ENCODE peak calls at places on chromosomes 5 and 9, in six cellular contexts. I is stimulated activated CD4-positive, alpha-beta T cell treated with anti-CD3 and anti-CD28 coated beads, Interleukin-15, amount 100 ng/mL, for 1 hour; U is NCI-H1092; S is OCI-LY7; J is Caki2; G is kidney tubule cell. F is an unnamed sample.

GRCh38 chr9:132977626-132978450 is 656 bp upstream of the GFI1B start:
- DNase-seq in I (peak; percentile 59), U (no peak), S (peak; percentile 82), J (peak; percentile 28), G (peak; percentile 56), F (no peak)

GRCh38 chr5:6395621-6396020 is 17.3 kb upstream of the MED10 start:
- DNase-seq in I (no peak), U (no peak), S (no peak), J (no peak), G (no peak), F (no peak)

GRCh38 chr5:530001-530400 is 5.8 kb upstream of the SLC9A3 start:
- DNase-seq in I (no peak), U (no peak), S (peak; percentile 32), J (no peak), G (no peak), F (no peak)

GRCh38 chr5:31434898-31435297 is 97.0 kb downstream of the DROSHA start:
- DNase-seq in I (no peak), U (no peak), S (no peak), J (no peak), G (no peak), F (no peak)

GRCh38 chr5:172235827-172236749 is 42.1 kb downstream of the EFCAB9 start:
- DNase-seq in I (no peak), U (no peak), S (no peak), J (no peak), G (peak; percentile 36), F (no peak)

GRCh38 chr5:94672746-94673145 is 54.3 kb downstream of the SLF1 start:
- DNase-seq in I (no peak), U (no peak), S (no peak), J (no peak), G (no peak), F (no peak)

GRCh38 chr5:5141625-5142527 is 1.7 kb downstream of the ADAMTS16 start:
- DNase-seq in I (no peak), U (peak; percentile 47), S (peak; percentile 68), J (peak; percentile 50), G (peak; percentile 73), F (peak; percentile 42)

GRCh38 chr9:133115604-133116345 is 5.3 kb downstream of the RALGDS start:
- DNase-seq in I (peak; percentile 44), U (no peak), S (no peak), J (no peak), G (no peak), F (no peak)

F was measured in HFF-Myc.